ENCODE peak calls at places on chromosome 19, in five cellular contexts. One of them, this sample, is unnamed.

GRCh38 chr19:49344516-49345423 is 9.6 kb downstream of the CD37 start:
- DNase-seq in A549: no peak
- DNase-seq in IMR-90: no peak
- DNase-seq in GM12878: no peak
- DNase-seq in SK-N-SH: no peak
- DNase-seq in this sample: no peak

GRCh38 chr19:8638078-8638619 is 7.7 kb downstream of the NFILZ start:
- DNase-seq in A549: peak; percentile 63
- DNase-seq in IMR-90: peak; percentile 21
- DNase-seq in GM12878: no peak
- DNase-seq in SK-N-SH: no peak
- DNase-seq in this sample: no peak

GRCh38 chr19:54572696-54573311 is 786 bp upstream of the LILRA2 start:
- DNase-seq in A549: no peak
- DNase-seq in IMR-90: no peak
- DNase-seq in GM12878: no peak
- DNase-seq in SK-N-SH: no peak
- DNase-seq in this sample: peak; percentile 33

GRCh38 chr19:17584132-17584531 is 28.7 kb downstream of the COLGALT1 start:
- DNase-seq in A549: no peak
- DNase-seq in IMR-90: no peak
- DNase-seq in GM12878: no peak
- DNase-seq in SK-N-SH: no peak
- DNase-seq in this sample: no peak

GRCh38 chr19:19627716-19628498 is at the start of gene LPAR2:
- DNase-seq in A549: peak; percentile 35
- DNase-seq in IMR-90: no peak
- DNase-seq in GM12878: no peak
- DNase-seq in SK-N-SH: peak; percentile 96
- DNase-seq in this sample: no peak

GRCh38 chr19:8456064-8456463 is 11.3 kb downstream of the HNRNPM start:
- DNase-seq in A549: peak; percentile 22
- DNase-seq in IMR-90: no peak
- DNase-seq in GM12878: no peak
- DNase-seq in SK-N-SH: no peak
- DNase-seq in this sample: no peak

GRCh38 chr19:3121396-3121795 is 14.4 kb upstream of the GNA15 start:
- DNase-seq in A549: no peak
- DNase-seq in IMR-90: no peak
- DNase-seq in GM12878: no peak
- DNase-seq in SK-N-SH: no peak
- DNase-seq in this sample: no peak

GRCh38 chr19:8491574-8491973 is 10.9 kb downstream of the PRAM1 start:
- DNase-seq in A549: no peak
- DNase-seq in IMR-90: no peak
- DNase-seq in GM12878: no peak
- DNase-seq in SK-N-SH: no peak
- DNase-seq in this sample: peak; percentile 47

GRCh38 chr19:39237200-39238184 is 7.3 kb downstream of the IFNL3 start:
- DNase-seq in A549: no peak
- DNase-seq in IMR-90: no peak
- DNase-seq in GM12878: peak; percentile 45
- DNase-seq in SK-N-SH: no peak
- DNase-seq in this sample: peak; percentile 78

GRCh38 chr19:3783660-3784584 is 2.3 kb downstream of the MATK start:
- DNase-seq in A549: no peak
- DNase-seq in IMR-90: no peak
- DNase-seq in GM12878: no peak
- DNase-seq in SK-N-SH: peak; percentile 88
- DNase-seq in this sample: peak; percentile 37

GRCh38 chr19:28602675-28603298 is 610.2 kb downstream of the UQCRFS1 start:
- DNase-seq in A549: no peak
- DNase-seq in IMR-90: no peak
- DNase-seq in GM12878: no peak
- DNase-seq in SK-N-SH: no peak
- DNase-seq in this sample: peak; percentile 82

GRCh38 chr19:14472202-14472961 is 2.8 kb downstream of the PTGER1 start:
- DNase-seq in A549: peak; percentile 57
- DNase-seq in IMR-90: peak; percentile 18
- DNase-seq in GM12878: no peak
- DNase-seq in SK-N-SH: peak; percentile 96
- DNase-seq in this sample: peak; percentile 88

GRCh38 chr19:13260883-13261653 is 110.9 kb downstream of the IER2 start:
- DNase-seq in A549: peak; percentile 58
- DNase-seq in IMR-90: peak; percentile 93
- DNase-seq in GM12878: peak; percentile 79
- DNase-seq in SK-N-SH: no peak
- DNase-seq in this sample: peak; percentile 51
- TF ChIP-seq RCOR1 in A549: no peak
- TF ChIP-seq RCOR1 in IMR-90: no peak
- TF ChIP-seq RCOR1 in GM12878: no peak
- TF ChIP-seq RCOR1 in SK-N-SH: no peak
- TF ChIP-seq RCOR1 in this sample: no peak

DNA sequence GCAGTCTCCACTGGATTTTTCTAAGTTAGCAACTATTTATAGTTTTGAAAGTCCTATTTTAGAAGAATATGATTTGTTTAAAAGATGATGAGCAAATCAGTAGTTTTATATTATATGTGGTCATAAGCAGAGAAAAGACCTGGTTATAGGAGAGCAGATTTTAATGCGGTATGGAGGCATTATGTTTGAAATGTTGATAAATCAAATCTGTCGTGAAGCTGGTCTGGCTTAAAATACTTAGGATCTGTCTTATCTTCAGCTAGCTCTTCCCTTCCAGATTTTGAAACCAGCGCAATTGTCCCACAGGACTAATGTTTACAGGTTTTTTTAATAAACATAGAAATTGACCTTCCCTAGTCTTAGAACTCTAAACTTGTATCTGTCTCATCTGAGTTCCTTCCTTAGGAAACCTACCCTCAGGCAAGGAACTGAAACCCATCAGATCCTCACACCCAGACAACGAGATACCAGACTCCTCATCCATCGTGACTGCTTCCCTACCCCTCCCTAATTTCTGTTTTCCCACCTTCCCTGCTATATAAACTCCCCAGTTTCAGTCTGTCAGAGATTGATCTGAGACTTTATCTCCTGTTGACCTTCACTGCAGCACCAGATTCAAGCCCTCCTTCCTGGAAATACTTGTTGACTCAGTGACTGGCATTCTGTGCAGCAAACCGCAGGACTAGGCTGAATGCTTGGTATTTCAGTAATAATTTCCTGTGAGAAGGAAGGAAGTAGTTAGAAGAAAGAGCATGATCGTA is 37.8 kb upstream of the CXCL17 start:
- DNase-seq in A549: no peak
- DNase-seq in IMR-90: peak; percentile 47
- DNase-seq in GM12878: no peak
- DNase-seq in SK-N-SH: no peak
- DNase-seq in this sample: no peak
- TF ChIP-seq RCOR1 in A549: no peak
- TF ChIP-seq RCOR1 in IMR-90: no peak
- TF ChIP-seq RCOR1 in GM12878: no peak
- TF ChIP-seq RCOR1 in SK-N-SH: no peak
- TF ChIP-seq RCOR1 in this sample: no peak

GRCh38 chr19:6062274-6062673 is 48.0 kb downstream of the RFX2 start:
- DNase-seq in A549: no peak
- DNase-seq in IMR-90: no peak
- DNase-seq in GM12878: no peak
- DNase-seq in SK-N-SH: no peak
- DNase-seq in this sample: peak; percentile 33
- TF ChIP-seq RCOR1 in A549: no peak
- TF ChIP-seq RCOR1 in IMR-90: no peak
- TF ChIP-seq RCOR1 in GM12878: no peak
- TF ChIP-seq RCOR1 in SK-N-SH: no peak
- TF ChIP-seq RCOR1 in this sample: no peak

GRCh38 chr19:21434516-21434915 is 37.6 kb downstream of the ZNF493 start:
- DNase-seq in A549: no peak
- DNase-seq in IMR-90: no peak
- DNase-seq in GM12878: no peak
- DNase-seq in SK-N-SH: no peak
- DNase-seq in this sample: no peak

GRCh38 chr19:21440321-21440720 is 43.4 kb downstream of the ZNF493 start:
- DNase-seq in A549: no peak
- DNase-seq in IMR-90: no peak
- DNase-seq in GM12878: no peak
- DNase-seq in SK-N-SH: no peak
- DNase-seq in this sample: no peak

GRCh38 chr19:21434967-21435544 is 38.1 kb downstream of the ZNF493 start:
- DNase-seq in A549: no peak
- DNase-seq in IMR-90: no peak
- DNase-seq in GM12878: no peak
- DNase-seq in SK-N-SH: peak; percentile 34
- DNase-seq in this sample: no peak

GRCh38 chr19:21439372-21439771 is 42.4 kb downstream of the ZNF493 start:
- DNase-seq in A549: no peak
- DNase-seq in IMR-90: no peak
- DNase-seq in GM12878: no peak
- DNase-seq in SK-N-SH: no peak
- DNase-seq in this sample: no peak
- TF ChIP-seq RCOR1 in A549: no peak
- TF ChIP-seq RCOR1 in IMR-90: no peak
- TF ChIP-seq RCOR1 in GM12878: no peak
- TF ChIP-seq RCOR1 in SK-N-SH: no peak
- TF ChIP-seq RCOR1 in this sample: no peak

DNA sequence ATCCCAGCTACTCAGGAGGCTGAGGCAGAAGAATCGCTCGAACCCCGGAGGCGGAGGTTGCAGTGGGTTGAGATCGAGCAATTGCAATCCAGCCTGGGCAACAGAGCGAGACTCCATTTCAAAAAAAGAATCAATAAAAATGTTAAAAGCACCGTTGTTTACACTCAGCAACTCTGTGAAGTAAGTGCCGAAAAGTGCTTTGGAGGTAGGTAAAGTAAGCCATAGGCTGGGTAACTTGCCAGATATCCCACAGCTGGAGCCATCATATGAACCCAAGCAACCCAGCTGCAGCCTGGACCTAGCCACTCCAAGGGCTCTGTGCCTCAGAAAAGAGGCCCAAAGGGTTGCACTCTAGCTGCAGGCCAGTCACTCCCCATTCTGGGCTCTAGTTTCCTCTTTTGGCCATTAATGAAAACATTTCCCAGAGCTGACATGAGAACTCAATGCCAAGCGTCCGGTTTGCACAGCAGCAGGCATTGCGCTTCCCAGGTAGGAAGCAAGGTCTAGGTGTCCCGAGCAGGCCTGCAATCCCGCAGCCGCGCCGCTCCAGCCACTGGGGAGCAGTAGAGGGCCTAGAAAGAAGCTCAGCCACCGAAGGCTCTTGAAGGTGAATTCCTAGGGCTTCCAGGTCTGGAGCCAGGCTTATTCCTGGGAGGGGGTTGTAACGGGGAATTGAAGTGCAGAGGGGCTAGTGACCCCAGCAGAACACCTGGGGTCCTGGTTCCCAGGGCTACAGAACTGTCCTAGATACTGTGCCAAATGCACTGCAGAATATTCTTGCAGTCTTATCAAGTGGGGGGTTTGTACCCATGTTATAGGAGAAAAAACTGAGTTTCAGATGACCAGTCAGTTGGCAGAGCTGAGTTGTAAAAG is 4.1 kb upstream of the CD79A start:
- DNase-seq in A549: peak; percentile 90
- DNase-seq in IMR-90: peak; percentile 59
- DNase-seq in GM12878: no peak
- DNase-seq in SK-N-SH: peak; percentile 72
- DNase-seq in this sample: peak; percentile 85
- TF ChIP-seq RCOR1 in A549: no peak
- TF ChIP-seq RCOR1 in IMR-90: no peak
- TF ChIP-seq RCOR1 in GM12878: no peak
- TF ChIP-seq RCOR1 in SK-N-SH: no peak
- TF ChIP-seq RCOR1 in this sample: no peak

DNA sequence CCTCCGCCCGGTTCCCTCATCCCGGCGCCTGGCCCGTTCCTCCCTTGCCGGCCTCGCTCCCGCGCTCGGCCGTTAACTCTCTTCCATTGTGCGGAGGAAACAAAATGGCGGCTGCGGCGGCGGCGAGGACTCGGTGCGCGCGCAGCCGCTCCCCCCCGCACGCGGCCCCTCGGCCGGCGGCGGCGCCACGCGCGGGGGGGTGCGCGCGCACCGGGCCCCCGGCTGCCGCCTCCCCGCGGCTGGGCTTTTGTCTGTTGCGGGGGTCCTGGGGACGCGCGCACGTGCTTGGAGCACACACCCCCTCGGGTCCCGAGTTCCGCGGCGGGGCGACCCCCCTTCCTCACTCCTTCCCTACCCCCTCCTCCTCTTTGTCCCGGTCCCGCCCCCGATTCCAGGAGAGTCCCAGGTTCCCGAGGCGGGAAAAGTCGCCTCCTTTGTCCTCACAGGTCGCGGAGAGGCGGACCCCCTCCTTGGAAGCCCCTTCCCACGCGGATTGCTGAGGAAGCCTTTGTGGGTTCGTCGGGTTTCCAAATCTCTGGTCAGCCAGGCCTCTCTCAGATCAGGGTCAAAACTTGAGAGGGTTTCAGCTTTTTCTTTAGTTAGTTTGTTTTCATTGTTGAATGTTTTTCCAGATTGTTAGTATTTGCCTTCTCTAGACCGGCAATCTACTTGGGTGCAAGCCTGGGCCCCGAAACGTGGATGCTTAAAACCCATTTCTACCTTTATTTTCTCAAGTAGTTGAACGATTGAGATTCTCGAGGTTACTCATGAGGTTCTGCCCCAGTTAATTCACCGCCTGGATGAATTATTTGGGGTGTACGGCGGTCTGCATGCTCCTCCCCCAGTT is 687 bp downstream of the ILF3 start:
- DNase-seq in A549: peak; percentile 64
- DNase-seq in IMR-90: no peak
- DNase-seq in GM12878: no peak
- DNase-seq in SK-N-SH: peak; percentile 95
- DNase-seq in this sample: peak; percentile 96
- TF ChIP-seq RCOR1 in A549: no peak
- TF ChIP-seq RCOR1 in IMR-90: no peak
- TF ChIP-seq RCOR1 in GM12878: no peak
- TF ChIP-seq RCOR1 in SK-N-SH: no peak
- TF ChIP-seq RCOR1 in this sample: no peak

GRCh38 chr19:46461537-46461936 is 9.8 kb downstream of the PNMA8A start:
- DNase-seq in A549: no peak
- DNase-seq in IMR-90: no peak
- DNase-seq in GM12878: no peak
- DNase-seq in SK-N-SH: no peak
- DNase-seq in this sample: no peak
- TF ChIP-seq RCOR1 in A549: no peak
- TF ChIP-seq RCOR1 in IMR-90: no peak
- TF ChIP-seq RCOR1 in GM12878: no peak
- TF ChIP-seq RCOR1 in SK-N-SH: no peak
- TF ChIP-seq RCOR1 in this sample: no peak